ENCODE peak calls at places on chromosomes 11 and 22, in eight cellular contexts. X is glutamatergic neuron; I is fibroblast of lung; T is CD8-positive, alpha-beta T cell; F is astrocyte of the spinal cord; L is left lung; G is neural progenitor cell; E is PC-9. J is an unnamed sample.

GRCh38 chr11:119694334-119694733 is 34.7 kb downstream of the NECTIN1 start:
- DNase-seq in L (no peak), E (peak), F (no peak), X (no peak), G (no peak), T (no peak), I (no peak), J (no peak)

GRCh38 chr11:93238956-93239355 is 41.2 kb upstream of the SLC36A4 start:
- DNase-seq in I (no peak), T (no peak), F (no peak), L (no peak), X (no peak), G (no peak), E (no peak), J (no peak)

GRCh38 chr22:49916851-49917250 is 1.4 kb downstream of the ALG12 start:
- DNase-seq in X (no peak), E (no peak), T (no peak), I (no peak), F (no peak), G (no peak), L (peak), J (no peak)

GRCh38 chr11:19597194-19597593 is 115.4 kb upstream of the NAV2 start:
- DNase-seq in F (peak), L (no peak), I (peak), X (no peak), G (no peak), E (no peak), T (no peak), J (no peak)

GRCh38 chr11:77502501-77502900 is 28.6 kb upstream of the PAK1 start:
- DNase-seq in L (no peak), T (no peak), F (no peak), G (no peak), I (no peak), E (no peak), X (peak), J (no peak)

GRCh38 chr22:37639070-37639760 is at the start of gene SH3BP1:
- DNase-seq in F (no peak), E (peak), I (peak), T (peak), G (peak), L (peak), X (peak), J (peak)

GRCh38 chr11:102478660-102479245 is 26.2 kb upstream of the TMEM123 start:
- DNase-seq in F (no peak), G (no peak), I (peak), L (no peak), E (no peak), T (no peak), X (no peak), J (no peak)

GRCh38 chr11:78459738-78460137 is 42.1 kb upstream of the GAB2 start:
- DNase-seq in F (no peak), I (no peak), T (no peak), X (no peak), G (no peak), E (no peak), L (no peak), J (no peak)

GRCh38 chr11:76620471-76620870 is 50.1 kb downstream of the LRRC32 start:
- DNase-seq in T (no peak), L (no peak), I (peak), X (no peak), G (no peak), F (peak), E (no peak), J (no peak)

GRCh38 chr22:50178871-50179869 is 6.5 kb upstream of the TRABD start:
- DNase-seq in L (peak), X (peak), E (no peak), T (no peak), G (no peak), I (no peak), F (no peak), J (peak)

GRCh38 chr11:131671764-131672163 is 301.3 kb downstream of the NTM start:
- DNase-seq in G (peak), I (no peak), X (no peak), T (no peak), L (no peak), E (no peak), F (no peak), J (no peak)

GRCh38 chr11:85694385-85694980 is 8.5 kb upstream of the CCDC89 start:
- DNase-seq in G (peak), L (no peak), X (no peak), T (no peak), F (peak), E (no peak), I (peak), J (no peak)

GRCh38 chr11:72548481-72548880 is 114.2 kb upstream of the CLPB start:
- DNase-seq in T (no peak), X (no peak), E (no peak), F (no peak), I (no peak), L (no peak), G (no peak), J (no peak)

GRCh38 chr11:109112748-109113378 is 309.1 kb upstream of the C11orf87 start:
- DNase-seq in I (no peak), L (peak), X (no peak), E (no peak), F (no peak), G (no peak), T (no peak), J (no peak)

GRCh38 chr11:118291453-118291852 is 13.1 kb upstream of the CD3E start:
- DNase-seq in G (no peak), E (no peak), X (no peak), T (no peak), F (no peak), I (peak), L (no peak), J (peak)

GRCh38 chr11:118606157-118606843 is 1.1 kb upstream of the PHLDB1 start:
- DNase-seq in T (no peak), F (no peak), X (peak), G (peak), I (no peak), L (no peak), E (no peak), J (no peak)

GRCh38 chr11:120381401-120381800 is 45.2 kb downstream of the ARHGEF12 start:
- DNase-seq in T (no peak), E (no peak), I (no peak), L (no peak), F (no peak), G (no peak), X (no peak), J (no peak)

GRCh38 chr22:26139320-26139719 is 29.9 kb upstream of the SEZ6L start:
- DNase-seq in L (no peak), G (no peak), F (no peak), T (no peak), I (no peak), E (no peak), X (no peak), J (no peak)

GRCh38 chr22:18035740-18036139 is 11.4 kb upstream of the MICAL3 start:
- DNase-seq in E (peak), X (no peak), I (peak), T (no peak), L (no peak), F (no peak), G (no peak), J (no peak)

GRCh38 chr11:47611240-47611863 is 17.1 kb upstream of the C1QTNF4 start:
- DNase-seq in I (no peak), E (no peak), F (no peak), T (no peak), L (no peak), G (no peak), X (no peak), J (no peak)

GRCh38 chr11:100687032-100687629 is at the start of gene ARHGAP42:
- DNase-seq in F (peak), G (peak), I (peak), L (peak), T (peak), E (peak), X (peak), J (no peak)

GRCh38 chr22:20465759-20466077 is 28.1 kb upstream of the SCARF2 start:
- DNase-seq in I (no peak), T (no peak), X (no peak), F (no peak), G (no peak), L (no peak), E (no peak), J (no peak)

GRCh38 chr11:120794748-120795147 is 229.2 kb upstream of the TBCEL start:
- DNase-seq in X (no peak), F (no peak), I (no peak), G (no peak), L (no peak), T (no peak), E (no peak), J (no peak)

GRCh38 chr11:10309163-10310093 is 4.6 kb downstream of the ADM start:
- DNase-seq in L (peak), E (peak), G (no peak), T (no peak), F (peak), I (peak), X (no peak), J (no peak)

GRCh38 chr11:131561486-131561885 is 191.1 kb downstream of the NTM start:
- DNase-seq in L (no peak), I (no peak), E (no peak), F (no peak), G (no peak), T (no peak), X (no peak), J (no peak)

GRCh38 chr11:43928721-43929120 is 13.7 kb upstream of the C11orf96 start:
- DNase-seq in E (no peak), X (no peak), T (no peak), F (no peak), G (no peak), L (no peak), I (no peak), J (no peak)

GRCh38 chr22:29306830-29307657 is 594 bp downstream of the GAS2L1 start:
- DNase-seq in E (peak), X (peak), T (no peak), F (peak), G (peak), I (peak), L (peak), J (no peak)

GRCh38 chr11:105867742-105868141 is 154.3 kb downstream of the MSANTD4 start:
- DNase-seq in F (no peak), X (no peak), G (no peak), E (no peak), T (no peak), I (no peak), L (no peak), J (no peak)

DNA sequence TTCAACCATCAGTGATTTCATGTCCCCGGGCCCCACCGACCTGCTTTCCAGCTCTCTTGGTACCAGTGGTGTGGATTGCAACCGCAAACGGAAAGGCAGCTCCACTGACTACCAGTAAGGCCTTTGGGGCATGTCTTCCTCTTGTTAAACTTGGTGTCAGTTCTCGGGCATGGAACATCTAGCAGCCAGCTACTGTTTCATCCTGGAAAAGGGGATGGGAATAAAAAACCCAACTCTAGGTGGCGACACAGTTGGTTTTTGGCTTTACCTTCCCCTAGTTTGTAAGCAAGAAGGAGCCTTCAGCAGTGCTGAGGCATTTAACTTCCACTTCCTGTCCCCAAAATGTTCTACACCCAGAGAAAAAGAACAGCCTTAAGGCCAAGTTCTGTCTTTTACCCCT is 76.7 kb downstream of the BMAL1 start:
- DNase-seq in L (no peak), T (no peak), I (no peak), X (no peak), F (no peak), E (no peak), G (peak), J (no peak)
- TF ChIP-seq CTCF in L (no peak), T (no peak), I (no peak), X (no peak), F (peak), E (peak), G (peak), J (peak)

GRCh38 chr11:111982532-111983186 is 42.5 kb upstream of the DLAT start:
- DNase-seq in I (no peak), T (no peak), L (no peak), G (peak), E (no peak), X (no peak), F (no peak), J (no peak)

GRCh38 chr11:111982019-111982464 is 43.2 kb upstream of the DLAT start:
- DNase-seq in G (peak), X (peak), F (peak), T (peak), I (peak), E (peak), L (no peak), J (no peak)

GRCh38 chr11:111981270-111981669 is 43.9 kb upstream of the DLAT start:
- DNase-seq in G (no peak), X (no peak), L (no peak), T (no peak), E (no peak), I (no peak), F (no peak), J (no peak)

GRCh38 chr11:111986589-111986988 is 38.6 kb upstream of the DLAT start:
- DNase-seq in T (no peak), I (no peak), L (no peak), G (no peak), F (no peak), E (no peak), X (no peak), J (no peak)

DNA sequence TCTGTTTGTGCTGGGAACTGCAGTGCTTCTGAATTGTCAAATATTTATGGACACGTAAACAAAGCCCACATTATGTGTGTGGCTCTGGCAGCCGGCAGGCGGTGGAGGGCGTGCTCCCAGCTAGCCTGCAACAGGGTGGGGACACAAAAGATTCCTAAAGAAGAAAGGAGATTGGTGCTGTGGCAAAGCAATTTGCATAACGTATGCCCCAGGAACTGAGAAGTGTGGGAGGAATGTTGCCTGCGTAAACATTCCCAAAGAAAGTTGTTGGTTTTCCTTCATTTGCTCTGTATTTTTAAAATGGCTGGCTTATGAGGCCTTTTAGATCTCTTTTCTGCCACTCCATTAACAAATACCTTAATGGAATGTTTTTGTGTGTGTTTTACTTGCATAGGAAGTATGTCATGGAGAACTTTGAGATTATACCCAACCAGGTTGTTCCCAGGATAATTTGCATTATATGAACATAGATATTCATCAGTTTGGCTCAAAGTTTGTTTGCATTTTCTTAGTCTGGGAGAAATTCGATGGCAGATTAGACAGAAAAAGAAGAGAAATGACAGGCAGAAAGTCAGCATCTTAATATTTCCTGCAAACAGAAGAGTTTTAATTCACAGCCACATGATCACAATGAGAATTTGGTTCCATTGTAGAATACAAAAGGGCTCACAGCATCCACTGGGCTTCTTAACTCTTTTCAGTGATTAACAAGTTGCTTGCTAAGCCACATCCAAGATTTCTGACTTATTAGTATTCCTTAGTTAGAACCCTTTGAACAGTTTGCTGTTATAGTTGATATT is 41.8 kb upstream of the DLAT start:
- DNase-seq in G (peak), I (peak), F (peak), T (no peak), X (peak), L (peak), E (peak), J (no peak)
- TF ChIP-seq CTCF in G (peak), I (no peak), F (no peak), T (no peak), X (no peak), L (no peak), E (no peak), J (no peak)

GRCh38 chr22:46444390-46444854 is 93.0 kb downstream of the CELSR1 start:
- DNase-seq in L (peak), I (no peak), G (no peak), F (no peak), X (no peak), T (no peak), E (no peak), J (no peak)
- TF ChIP-seq CTCF in L (no peak), I (no peak), G (no peak), F (peak), X (no peak), T (no peak), E (no peak), J (no peak)

GRCh38 chr11:34308821-34309585 is 48.8 kb downstream of the ABTB2 start:
- DNase-seq in E (no peak), T (no peak), I (no peak), L (no peak), G (no peak), X (no peak), F (peak), J (peak)
- TF ChIP-seq CTCF in E (no peak), T (no peak), I (no peak), L (no peak), G (no peak), X (no peak), F (no peak), J (peak)

DNA sequence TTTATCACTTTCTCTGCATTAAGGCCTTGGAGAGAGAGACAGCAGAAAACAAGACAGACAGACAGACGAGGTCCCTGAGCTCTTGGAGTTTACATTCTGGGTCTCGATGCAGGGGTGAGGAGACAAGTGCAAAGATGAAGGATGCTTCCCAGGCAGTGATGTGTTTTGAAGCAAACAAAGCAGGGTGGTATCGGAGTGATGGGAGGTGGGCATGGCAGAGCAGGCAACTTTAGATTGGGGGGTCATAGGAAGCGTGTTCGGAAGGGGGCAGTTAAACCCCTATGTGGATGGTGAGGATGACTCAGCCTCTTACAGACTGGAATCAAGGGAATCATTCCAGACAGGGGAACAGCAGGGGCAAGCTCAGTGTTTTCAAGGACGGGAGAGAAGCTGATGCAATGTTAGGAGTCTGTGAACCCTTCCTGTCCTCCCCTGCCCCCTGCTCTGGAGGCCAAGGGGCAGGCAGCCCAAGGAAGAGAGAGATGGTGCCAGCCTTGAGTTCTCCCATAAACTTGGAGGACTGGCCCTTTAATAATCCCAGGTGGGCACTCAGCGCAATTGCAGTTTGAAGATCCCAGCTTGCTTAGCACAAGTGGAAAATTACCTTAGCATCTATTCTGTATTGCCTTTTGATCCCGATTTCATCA is 180.2 kb downstream of the CHST1 start:
- DNase-seq in L (no peak), I (no peak), X (no peak), G (no peak), T (no peak), E (no peak), F (no peak), J (no peak)
- TF ChIP-seq CTCF in L (no peak), I (no peak), X (no peak), G (no peak), T (no peak), E (no peak), F (no peak), J (no peak)

GRCh38 chr11:122756417-122756816 is 81.9 kb upstream of the CRTAM start:
- DNase-seq in F (no peak), E (no peak), L (no peak), G (no peak), X (no peak), I (no peak), T (peak), J (peak)
- TF ChIP-seq CTCF in F (no peak), E (no peak), L (no peak), G (no peak), X (no peak), I (no peak), T (peak), J (peak)

J was measured in CD14-positive monocyte.